ENCODE peak calls at places on chromosomes 5 and 9, in nine cellular contexts. E is activated effector memory CD4-positive, alpha-beta T cell treated with anti-CD3 and anti-CD28 coated beads, Interleukin-2, amount 50 U/mL, for 16 hours; U is IMR-90; F is BE2C; X is prostate gland; Q is fibroblast of pulmonary artery; W is body of pancreas; L is activated T-helper 1 cell treated with anti-CD3 and anti-CD28 coated beads, Interleukin-2, amount 50 U/mL, for 16 hours; N is pulmonary artery endothelial cell. H is an unnamed sample.

GRCh38 chr9:98523231-98523901 is 185.4 kb downstream of the GABBR2 start:
- DNase-seq in Q (peak), N (no peak), U (peak), E (no peak), X (no peak), W (no peak), L (no peak), F (no peak), H (no peak)

GRCh38 chr9:129752915-129753724 is at the start of gene PTGES:
- DNase-seq in X (peak), L (peak), Q (peak), W (peak), N (no peak), E (peak), F (peak), U (peak), H (peak)

GRCh38 chr9:83401328-83401895 is 136.8 kb downstream of the FRMD3 start:
- DNase-seq in L (no peak), X (no peak), F (no peak), E (no peak), Q (no peak), N (no peak), U (no peak), W (no peak), H (no peak)

GRCh38 chr5:96629774-96630173 is 32.4 kb upstream of the CAST start:
- DNase-seq in E (no peak), X (peak), W (no peak), Q (peak), N (no peak), U (peak), F (no peak), L (no peak), H (peak)

GRCh38 chr5:148875205-148875875 is 48.9 kb downstream of the ADRB2 start:
- DNase-seq in E (no peak), Q (peak), W (no peak), U (no peak), L (no peak), F (no peak), N (no peak), X (no peak), H (no peak)

GRCh38 chr9:127131871-127132270 is 9.4 kb upstream of the ANGPTL2 start:
- DNase-seq in F (no peak), E (peak), N (no peak), L (no peak), X (no peak), W (no peak), U (peak), Q (peak), H (no peak)

GRCh38 chr9:8365029-8365428 is 565.5 kb upstream of the DMAC1 start:
- DNase-seq in X (no peak), U (peak), N (peak), L (no peak), Q (peak), W (no peak), F (no peak), E (no peak), H (no peak)

GRCh38 chr9:98334796-98335195 is 79.3 kb upstream of the TBC1D2 start:
- DNase-seq in Q (no peak), L (no peak), E (no peak), N (no peak), F (no peak), X (no peak), U (no peak), W (no peak), H (no peak)

GRCh38 chr9:846852-847251 is 5.4 kb downstream of the DMRT1 start:
- DNase-seq in L (no peak), Q (no peak), F (no peak), E (no peak), W (no peak), U (no peak), N (no peak), X (no peak), H (no peak)

GRCh38 chr5:158084292-158084691 is 225.3 kb upstream of the CLINT1 start:
- DNase-seq in Q (no peak), W (no peak), L (no peak), E (no peak), U (no peak), F (no peak), X (no peak), N (no peak), H (no peak)

GRCh38 chr5:35183243-35183955 is 46.9 kb downstream of the PRLR start:
- DNase-seq in L (no peak), N (no peak), U (peak), W (peak), F (peak), X (no peak), E (no peak), Q (peak), H (peak)

GRCh38 chr9:137688725-137689124 is 69.9 kb downstream of the EHMT1 start:
- DNase-seq in L (no peak), Q (no peak), F (no peak), N (no peak), E (peak), W (no peak), U (no peak), X (no peak), H (no peak)

GRCh38 chr5:134878403-134878802 is 4.2 kb downstream of the TXNDC15 start:
- DNase-seq in F (no peak), X (no peak), L (no peak), W (peak), Q (no peak), N (no peak), E (no peak), U (no peak), H (no peak)

GRCh38 chr5:78649220-78649700 is 688 bp upstream of the LHFPL2 start:
- DNase-seq in E (no peak), N (no peak), F (no peak), Q (no peak), X (no peak), L (no peak), W (no peak), U (no peak), H (no peak)